ENCODE peak calls at places on chromosome 1, in eight cellular contexts. O is bronchial epithelial cell, J is left ventricle myocardium inferior, G is HL-60, H is hepatocyte, D is heart right ventricle, Y is astrocyte of the spinal cord, X is neural crest cell. F is an unnamed sample.

GRCh38 chr1:67941746-67942145 is 108.5 kb upstream of the GNG12 start:
- DNase-seq in O (no peak), J (no peak), G (no peak), H (no peak), D (no peak), Y (no peak), X (no peak), F (no peak)

GRCh38 chr1:36207339-36207738 is 16.9 kb upstream of the THRAP3 start:
- DNase-seq in O (peak), J (peak), G (no peak), H (no peak), D (peak), Y (peak), X (no peak), F (no peak)

GRCh38 chr1:6393400-6394187 is at the start of gene ACOT7:
- DNase-seq in O (peak), J (peak), G (peak), H (peak), D (peak), Y (peak), X (peak), F (peak)

GRCh38 chr1:202168861-202169260 is 8.5 kb upstream of the PTPN7 start:
- DNase-seq in O (no peak), J (no peak), G (no peak), H (no peak), D (no peak), Y (no peak), X (no peak), F (no peak)

GRCh38 chr1:79323240-79324025 is 316.9 kb upstream of the ADGRL4 start:
- DNase-seq in O (peak), J (no peak), G (no peak), H (peak), D (no peak), Y (peak), X (no peak), F (no peak)

GRCh38 chr1:53573931-53574330 is 114.7 kb downstream of the DMRTB1 start:
- DNase-seq in O (no peak), J (no peak), G (no peak), H (no peak), D (no peak), Y (no peak), X (no peak), F (no peak)

GRCh38 chr1:204977327-204977726 is 65.7 kb upstream of the CNTN2 start:
- DNase-seq in O (no peak), J (no peak), G (no peak), H (no peak), D (no peak), Y (no peak), X (no peak), F (no peak)

GRCh38 chr1:158227904-158228623 is 26.2 kb upstream of the CD1A start:
- DNase-seq in O (no peak), J (no peak), G (no peak), H (no peak), D (no peak), Y (no peak), X (no peak), F (no peak)

GRCh38 chr1:198417041-198417440 is 123.4 kb downstream of the ATP6V1G3 start:
- DNase-seq in O (peak), J (no peak), G (no peak), H (no peak), D (no peak), Y (no peak), X (no peak), F (no peak)

GRCh38 chr1:23210351-23210785 is 6.9 kb downstream of the HTR1D start:
- DNase-seq in O (peak), J (no peak), G (no peak), H (no peak), D (no peak), Y (no peak), X (no peak), F (no peak)

GRCh38 chr1:227424948-227425347 is 106.7 kb upstream of the CDC42BPA start:
- DNase-seq in O (no peak), J (no peak), G (no peak), H (no peak), D (no peak), Y (no peak), X (no peak), F (no peak)

GRCh38 chr1:33130297-33130696 is 49.3 kb downstream of the AZIN2 start:
- DNase-seq in O (peak), J (no peak), G (no peak), H (no peak), D (no peak), Y (peak), X (no peak), F (no peak)

GRCh38 chr1:10779201-10779600 is 17.2 kb downstream of the CASZ1 start:
- DNase-seq in O (peak), J (no peak), G (no peak), H (no peak), D (no peak), Y (no peak), X (no peak), F (no peak)

GRCh38 chr1:98304888-98305287 is 356.6 kb upstream of the SNX7 start:
- DNase-seq in O (no peak), J (no peak), G (no peak), H (no peak), D (no peak), Y (no peak), X (no peak), F (no peak)

GRCh38 chr1:8482844-8483436 is 165.0 kb downstream of the SLC45A1 start:
- DNase-seq in O (peak), J (no peak), G (no peak), H (no peak), D (no peak), Y (peak), X (no peak), F (no peak)

GRCh38 chr1:84406209-84406917 is 8.1 kb downstream of the DNASE2B start:
- DNase-seq in O (peak), J (no peak), G (no peak), H (peak), D (no peak), Y (peak), X (no peak), F (no peak)

GRCh38 chr1:243638186-243638585 is 211.9 kb downstream of the AKT3 start:
- DNase-seq in O (no peak), J (no peak), G (no peak), H (no peak), D (no peak), Y (no peak), X (no peak), F (no peak)

GRCh38 chr1:193141804-193142203 is 20.0 kb downstream of the CDC73 start:
- DNase-seq in O (no peak), J (no peak), G (no peak), H (no peak), D (no peak), Y (no peak), X (no peak), F (no peak)

GRCh38 chr1:6586404-6586816 is 6.6 kb downstream of the ZBTB48 start:
- DNase-seq in O (no peak), J (no peak), G (no peak), H (no peak), D (no peak), Y (no peak), X (no peak), F (no peak)

GRCh38 chr1:29900727-29901126 is 664.4 kb downstream of the PTPRU start:
- DNase-seq in O (no peak), J (peak), G (no peak), H (no peak), D (peak), Y (no peak), X (no peak), F (no peak)

GRCh38 chr1:188719735-188720134 is 1757.9 kb downstream of the BRINP3 start:
- DNase-seq in O (no peak), J (no peak), G (no peak), H (no peak), D (no peak), Y (no peak), X (no peak), F (no peak)

GRCh38 chr1:26418865-26419349 is 8.3 kb downstream of the LIN28A start:
- DNase-seq in O (no peak), J (no peak), G (no peak), H (peak), D (no peak), Y (no peak), X (no peak), F (no peak)

GRCh38 chr1:147243228-147243685 is 773 bp downstream of the CHD1L start:
- DNase-seq in O (no peak), J (peak), G (peak), H (peak), D (no peak), Y (no peak), X (peak), F (no peak)

GRCh38 chr1:14713077-14713476 is 114.6 kb downstream of the KAZN start:
- DNase-seq in O (peak), J (no peak), G (no peak), H (no peak), D (no peak), Y (no peak), X (no peak), F (no peak)

DNA sequence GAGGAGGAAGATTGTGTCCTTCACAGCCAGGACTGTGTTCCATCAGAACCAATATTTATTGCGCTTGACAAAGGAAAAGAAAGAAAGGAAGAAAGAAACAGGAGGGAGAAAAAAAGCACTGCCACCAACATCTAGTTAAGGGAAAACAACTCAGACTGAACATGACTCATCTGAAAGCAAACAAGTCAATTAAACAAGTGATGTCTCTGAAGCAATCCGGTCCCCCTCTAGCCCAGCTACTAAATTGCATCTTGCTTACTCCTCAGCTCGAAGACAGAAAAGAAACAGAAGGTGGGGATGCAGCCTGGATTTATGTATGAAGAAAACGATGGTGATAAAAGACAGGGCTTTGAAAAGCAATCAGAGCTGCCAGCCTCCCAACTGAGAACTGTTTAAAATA is 188.2 kb downstream of the OMA1 start:
- DNase-seq in O (peak), J (no peak), G (no peak), H (peak), D (no peak), Y (peak), X (no peak), F (no peak)
- TF ChIP-seq CTCF in O (no peak), J (no peak), G (no peak), H (no peak), D (no peak), Y (no peak), X (no peak), F (no peak)

DNA sequence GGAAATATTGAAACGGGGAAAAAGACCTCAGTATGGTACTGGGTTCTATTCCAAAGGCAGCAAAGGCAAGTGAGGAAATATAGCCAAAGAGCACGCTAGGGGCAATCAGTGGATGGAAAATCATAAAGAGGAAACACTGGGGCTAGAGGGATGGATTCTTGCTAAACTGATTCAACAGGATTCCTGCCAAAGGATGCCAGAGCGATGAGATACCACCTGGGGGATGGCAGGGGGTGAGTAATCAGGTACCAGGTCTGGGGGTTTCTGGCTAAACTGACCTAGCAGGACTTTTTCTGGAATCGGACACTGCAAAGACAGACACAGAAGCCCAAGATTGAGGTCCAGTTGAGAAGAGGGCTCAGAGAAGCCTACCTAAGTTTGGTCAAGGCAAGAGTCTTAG is 6.7 kb downstream of the CHI3L2 start:
- DNase-seq in O (peak), J (no peak), G (no peak), H (no peak), D (no peak), Y (no peak), X (no peak), F (no peak)
- TF ChIP-seq CTCF in O (no peak), J (no peak), G (no peak), H (no peak), D (no peak), Y (no peak), X (no peak), F (no peak)

GRCh38 chr1:159821171-159821867 is 5.4 kb upstream of the SLAMF8 start:
- DNase-seq in O (no peak), J (no peak), G (no peak), H (no peak), D (no peak), Y (peak), X (no peak), F (no peak)
- TF ChIP-seq CTCF in O (no peak), J (no peak), G (no peak), H (no peak), D (no peak), Y (peak), X (no peak), F (no peak)

GRCh38 chr1:212685429-212685828 is 14.2 kb downstream of the BATF3 start:
- DNase-seq in O (no peak), J (no peak), G (no peak), H (no peak), D (no peak), Y (no peak), X (no peak), F (no peak)
- TF ChIP-seq CTCF in O (no peak), J (no peak), G (no peak), H (no peak), D (no peak), Y (no peak), X (no peak), F (no peak)

DNA sequence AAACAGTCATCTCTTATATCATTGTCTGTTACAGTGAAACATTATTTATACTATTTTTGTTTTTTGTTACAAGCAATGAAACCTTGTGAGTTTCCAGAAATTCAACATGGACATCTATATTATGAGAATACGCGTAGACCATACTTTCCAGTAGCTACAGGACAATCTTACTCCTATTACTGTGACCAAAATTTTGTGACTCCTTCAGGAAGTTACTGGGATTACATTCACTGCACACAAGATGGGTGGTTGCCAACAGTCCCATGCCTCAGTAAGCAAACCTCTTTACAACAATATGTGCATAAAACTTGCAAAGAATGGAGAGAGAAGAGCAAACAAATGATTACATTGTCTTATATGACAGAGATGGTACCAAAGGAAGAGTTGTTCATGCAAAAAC is 22.4 kb downstream of the CFHR4 start:
- DNase-seq in O (peak), J (no peak), G (no peak), H (no peak), D (no peak), Y (no peak), X (no peak), F (no peak)
- TF ChIP-seq CTCF in O (no peak), J (no peak), G (no peak), H (no peak), D (no peak), Y (no peak), X (peak), F (no peak)

GRCh38 chr1:165467706-165468105 is 22.8 kb upstream of the RXRG start:
- DNase-seq in O (no peak), J (no peak), G (no peak), H (no peak), D (no peak), Y (no peak), X (peak), F (no peak)

GRCh38 chr1:165463978-165464377 is 19.1 kb upstream of the RXRG start:
- DNase-seq in O (no peak), J (no peak), G (no peak), H (no peak), D (no peak), Y (no peak), X (no peak), F (no peak)

GRCh38 chr1:165474196-165474595 is 29.3 kb upstream of the RXRG start:
- DNase-seq in O (no peak), J (no peak), G (no peak), H (no peak), D (no peak), Y (no peak), X (no peak), F (no peak)

DNA sequence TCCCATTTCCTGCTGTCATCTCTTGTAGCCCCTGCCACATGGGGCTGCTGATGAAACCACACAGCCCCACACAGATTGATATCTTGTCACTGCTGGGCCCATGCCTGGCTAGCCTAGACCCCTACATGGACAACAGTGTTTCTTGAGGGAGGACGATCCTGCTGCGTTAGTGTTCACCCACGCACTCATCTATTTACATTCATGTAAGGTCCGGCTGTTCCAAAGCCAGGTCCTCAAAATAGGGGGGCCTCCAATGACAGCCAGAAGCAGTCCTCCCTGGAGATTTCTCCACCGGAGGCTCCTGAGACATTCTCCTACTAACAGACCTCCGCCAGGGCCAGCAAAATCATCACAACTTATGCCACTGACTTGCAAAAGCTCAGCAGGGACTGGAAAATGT is 23.9 kb upstream of the RXRG start:
- DNase-seq in O (no peak), J (no peak), G (no peak), H (no peak), D (no peak), Y (no peak), X (no peak), F (no peak)
- TF ChIP-seq CTCF in O (no peak), J (no peak), G (no peak), H (no peak), D (no peak), Y (no peak), X (no peak), F (no peak)

GRCh38 chr1:234409328-234409727 is 36.1 kb downstream of the COA6 start:
- DNase-seq in O (no peak), J (no peak), G (no peak), H (no peak), D (no peak), Y (no peak), X (no peak), F (no peak)
- TF ChIP-seq CTCF in O (no peak), J (no peak), G (no peak), H (peak), D (no peak), Y (peak), X (no peak), F (no peak)

DNA sequence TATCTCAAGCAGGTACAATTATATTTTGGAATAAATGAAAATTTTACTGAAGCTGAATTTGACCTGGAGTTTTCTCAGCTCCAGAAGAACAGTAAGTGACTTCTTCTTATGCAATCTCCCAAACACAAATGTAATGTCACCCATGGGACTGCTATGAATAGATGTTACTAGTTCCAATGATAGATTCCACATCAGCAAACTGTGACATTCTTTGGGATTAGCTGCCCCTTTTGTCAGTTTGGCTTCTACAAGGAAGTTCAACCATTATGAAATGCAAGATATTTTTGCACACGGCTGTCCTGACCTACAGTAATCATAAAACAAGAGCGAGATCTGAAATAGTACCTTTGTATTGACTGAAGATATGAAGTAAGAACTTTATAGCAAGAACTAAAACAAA is 27.8 kb upstream of the TSNAX start:
- DNase-seq in O (no peak), J (no peak), G (no peak), H (no peak), D (no peak), Y (no peak), X (no peak), F (no peak)
- TF ChIP-seq CTCF in O (no peak), J (no peak), G (no peak), H (no peak), D (no peak), Y (no peak), X (no peak), F (no peak)

GRCh38 chr1:2001773-2002411 is 1.7 kb downstream of the CFAP74 start:
- DNase-seq in O (peak), J (no peak), G (no peak), H (peak), D (no peak), Y (no peak), X (no peak), F (no peak)
- TF ChIP-seq CTCF in O (no peak), J (no peak), G (no peak), H (no peak), D (no peak), Y (no peak), X (no peak), F (no peak)

GRCh38 chr1:234912541-234913312 is 215.9 kb downstream of the TOMM20 start:
- DNase-seq in O (no peak), J (no peak), G (no peak), H (no peak), D (no peak), Y (no peak), X (no peak), F (no peak)
- TF ChIP-seq CTCF in O (no peak), J (peak), G (no peak), H (no peak), D (no peak), Y (peak), X (no peak), F (no peak)

F was measured in omental fat pad.